ENCODE peak calls at places on chromosomes 16 and 17, in four cellular contexts. F is HepG2, P is GM12878, Y is H1. U is an unnamed sample.

GRCh38 chr16:56400458-56400857 is 24.9 kb downstream of the AMFR start:
- DNase-seq in P (no peak), Y (no peak), F (no peak), U (no peak)

GRCh38 chr17:61209524-61209923 is 190.1 kb upstream of the TBX2 start:
- DNase-seq in P (no peak), Y (no peak), F (no peak), U (no peak)

GRCh38 chr16:13435873-13436474 is 484.0 kb upstream of the ERCC4 start:
- DNase-seq in F (no peak), P (no peak), Y (no peak), U (peak)

GRCh38 chr16:25950586-25951201 is 258.9 kb downstream of the HS3ST4 start:
- DNase-seq in P (no peak), Y (peak), F (no peak), U (peak)

GRCh38 chr16:50797456-50797855 is 55.6 kb downstream of the CYLD start:
- DNase-seq in Y (no peak), P (no peak), F (no peak), U (no peak)

GRCh38 chr17:38898812-38899348 is 26.5 kb upstream of the LASP1NB start:
- DNase-seq in F (no peak), Y (no peak), P (peak), U (no peak)

GRCh38 chr17:14295676-14296075 is 5.2 kb upstream of the HS3ST3B1 start:
- DNase-seq in P (no peak), F (no peak), Y (no peak), U (no peak)

GRCh38 chr17:75940727-75941441 is at the start of gene FBF1:
- DNase-seq in F (peak), P (peak), Y (peak), U (peak)

GRCh38 chr16:81409016-81409556 is 35.5 kb upstream of the CMIP start:
- DNase-seq in Y (no peak), P (no peak), F (no peak), U (no peak)

GRCh38 chr16:47613251-47613650 is 152.1 kb downstream of the PHKB start:
- DNase-seq in Y (no peak), P (no peak), F (no peak), U (no peak)

GRCh38 chr17:80789356-80789902 is 202.2 kb upstream of the CHMP6 start:
- DNase-seq in Y (no peak), F (no peak), P (peak), U (no peak)

GRCh38 chr17:38786372-38786771 is 13.0 kb downstream of the PIP4K2B start:
- DNase-seq in F (no peak), P (no peak), Y (no peak), U (no peak)

GRCh38 chr17:67092291-67092690 is 47.9 kb downstream of the CACNG1 start:
- DNase-seq in P (no peak), F (no peak), Y (no peak), U (no peak)

GRCh38 chr17:40499551-40500189 is 1.8 kb downstream of the TNS4 start:
- DNase-seq in Y (no peak), P (no peak), F (peak), U (no peak)

GRCh38 chr17:65799454-65799853 is 238.0 kb upstream of the AXIN2 start:
- DNase-seq in Y (no peak), P (no peak), F (no peak), U (no peak)

GRCh38 chr17:57486978-57487377 is 230.7 kb downstream of the MSI2 start:
- DNase-seq in P (no peak), F (no peak), Y (no peak), U (no peak)

GRCh38 chr17:73343168-73343634 is 31.4 kb upstream of the CDC42EP4 start:
- DNase-seq in Y (peak), F (no peak), P (no peak), U (peak)

GRCh38 chr17:73341350-73342056 is 29.7 kb upstream of the CDC42EP4 start:
- DNase-seq in F (no peak), Y (no peak), P (no peak), U (no peak)

GRCh38 chr17:73343739-73344454 is 32.1 kb upstream of the CDC42EP4 start:
- DNase-seq in P (no peak), Y (no peak), F (no peak), U (no peak)

GRCh38 chr17:73342057-73342522 is 30.3 kb upstream of the CDC42EP4 start:
- DNase-seq in P (peak), Y (peak), F (no peak), U (peak)

DNA sequence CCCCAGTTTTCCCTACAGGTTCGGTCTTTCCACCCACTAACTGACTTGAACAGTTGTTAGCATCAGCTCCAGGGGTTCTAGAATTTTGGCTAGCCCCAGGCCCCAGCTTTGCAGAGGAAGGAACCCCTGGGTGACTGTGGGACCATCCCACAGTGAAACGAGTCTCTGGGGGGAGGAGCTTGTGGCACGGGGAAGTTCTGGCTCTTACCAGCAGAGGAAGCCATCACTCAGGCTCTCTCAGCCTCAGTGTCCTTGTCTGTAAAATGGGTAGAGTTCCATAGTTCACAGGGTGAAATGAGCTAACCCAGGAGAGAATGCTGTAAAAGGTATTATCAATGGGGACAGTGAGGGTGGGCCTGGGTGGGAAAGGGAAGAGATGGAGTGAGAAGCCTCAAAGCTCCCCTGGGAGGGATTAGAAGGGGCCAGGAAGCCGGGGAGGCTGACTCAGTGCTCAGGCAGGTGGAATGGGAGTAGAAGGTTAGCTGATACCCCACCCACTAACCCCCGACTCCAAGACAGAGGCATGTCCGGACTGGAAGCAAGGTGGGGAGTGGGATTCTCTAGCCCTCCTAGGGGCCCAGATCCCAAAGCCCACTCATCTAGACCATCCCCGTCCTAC is 30.9 kb upstream of the CDC42EP4 start:
- DNase-seq in F (no peak), Y (no peak), P (no peak), U (no peak)
- H3K4me3 ChIP-seq in F (no peak), Y (peak), P (no peak), U (no peak)

GRCh38 chr17:78434455-78435329 is 56.2 kb downstream of the PGS1 start:
- DNase-seq in Y (no peak), P (no peak), F (no peak), U (no peak)

GRCh38 chr17:78438271-78438691 is 59.8 kb downstream of the PGS1 start:
- DNase-seq in P (no peak), Y (no peak), F (no peak), U (no peak)

GRCh38 chr17:78438694-78439325 is 60.4 kb downstream of the PGS1 start:
- DNase-seq in Y (no peak), P (no peak), F (no peak), U (no peak)

GRCh38 chr17:78435330-78436005 is 57.0 kb downstream of the PGS1 start:
- DNase-seq in Y (no peak), P (no peak), F (no peak), U (no peak)

DNA sequence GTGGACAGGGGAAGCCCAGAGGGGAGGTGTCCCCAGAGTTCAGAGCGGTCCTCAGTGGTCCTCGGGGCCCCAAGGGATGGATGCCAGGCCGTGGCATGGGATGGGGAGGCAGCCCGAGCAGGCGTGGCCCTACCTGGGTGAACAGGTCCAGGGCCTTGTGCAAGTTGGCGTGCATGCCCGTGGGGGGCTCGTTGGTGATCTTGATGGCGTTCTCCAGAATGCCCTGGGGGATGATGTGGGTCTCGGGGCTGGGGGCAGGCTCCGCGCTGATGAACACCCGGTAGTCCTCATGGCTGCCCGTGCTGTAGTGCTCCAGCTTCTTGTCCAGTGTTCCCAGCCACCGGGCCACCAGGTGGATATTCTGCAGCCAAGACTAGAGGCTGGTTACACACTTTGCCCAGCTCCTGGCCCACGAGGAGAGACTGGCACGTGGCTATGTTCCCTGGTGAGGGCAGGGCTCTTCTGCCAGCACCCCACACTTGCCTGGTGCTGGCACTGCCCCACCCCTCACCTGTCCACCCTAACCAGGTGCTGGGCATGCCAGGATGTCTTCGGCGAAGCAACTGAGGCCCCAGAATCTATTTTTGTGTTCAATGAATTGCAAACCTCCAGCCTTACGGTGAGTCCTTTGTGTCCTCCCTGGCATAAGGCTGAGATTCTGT is 59.2 kb downstream of the PGS1 start:
- DNase-seq in P (no peak), F (no peak), Y (no peak), U (no peak)
- H3K9ac ChIP-seq in P (no peak), F (no peak), Y (no peak), U (no peak)

GRCh38 chr16:78460428-78460827 is 361.0 kb downstream of the WWOX start:
- DNase-seq in Y (no peak), P (no peak), F (peak), U (no peak)

GRCh38 chr16:78461496-78461938 is 362.1 kb downstream of the WWOX start:
- DNase-seq in Y (no peak), P (no peak), F (peak), U (no peak)

GRCh38 chr16:78463591-78463990 is 364.1 kb downstream of the WWOX start:
- DNase-seq in F (no peak), Y (no peak), P (no peak), U (no peak)

GRCh38 chr16:78461087-78461486 is 361.6 kb downstream of the WWOX start:
- DNase-seq in Y (no peak), F (no peak), P (no peak), U (no peak)

DNA sequence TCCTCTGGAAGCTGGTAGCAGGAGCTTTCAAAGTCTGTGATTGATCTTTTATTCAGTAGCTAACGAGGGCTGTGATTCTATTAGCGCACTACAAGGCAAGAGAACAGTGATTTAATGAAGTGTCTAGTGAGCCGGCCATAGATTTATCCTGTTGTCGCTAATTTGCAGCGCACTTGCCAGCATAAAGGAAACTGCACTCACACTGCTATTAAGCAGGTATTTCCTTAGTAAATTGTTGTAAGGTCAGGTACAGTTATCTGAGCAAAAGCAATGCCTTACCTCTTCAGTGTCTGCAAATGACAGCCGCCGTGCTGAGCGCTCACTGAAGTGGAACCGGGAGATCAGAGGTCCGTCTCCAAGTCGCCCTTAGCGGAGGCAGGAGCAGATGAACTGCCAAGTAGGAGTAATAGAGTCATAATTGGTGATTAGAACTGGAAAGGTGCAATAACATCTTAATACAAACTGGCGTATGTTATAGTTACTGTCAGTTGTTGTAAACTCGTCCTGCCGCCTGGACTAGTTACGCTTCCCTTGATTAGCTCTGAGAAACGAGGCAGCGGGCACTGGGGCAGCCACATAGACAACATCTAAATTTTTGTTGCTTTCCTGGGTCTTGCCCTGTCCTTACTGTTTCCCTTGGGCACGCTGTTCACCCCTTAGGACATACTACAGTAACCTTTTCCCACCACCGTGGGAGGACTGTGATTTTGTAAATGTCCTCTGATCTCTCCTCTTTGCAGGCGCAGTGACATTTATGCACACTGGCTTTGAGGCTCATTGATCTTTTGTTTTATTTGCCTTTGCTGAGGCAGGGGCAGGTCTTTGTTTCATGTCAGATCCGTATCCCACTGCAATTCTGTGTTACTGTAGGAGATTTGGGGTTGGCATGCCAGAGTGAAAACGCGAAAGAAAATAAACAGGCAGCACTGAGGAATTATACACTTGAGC is 363.1 kb downstream of the WWOX start:
- DNase-seq in Y (no peak), P (no peak), F (peak), U (no peak)
- TF ChIP-seq SUZ12 in Y (no peak), P (no peak), F (no peak), U (no peak)

GRCh38 chr16:62035115-62036092 is 834 bp downstream of the CDH8 start:
- DNase-seq in F (no peak), P (no peak), Y (peak), U (peak)

GRCh38 chr16:62038225-62038624 is 2.0 kb upstream of the CDH8 start:
- DNase-seq in F (no peak), P (no peak), Y (no peak), U (no peak)

GRCh38 chr16:62034236-62035114 is 1.8 kb downstream of the CDH8 start:
- DNase-seq in P (no peak), F (no peak), Y (no peak), U (no peak)

GRCh38 chr16:62036807-62037135 is 533 bp upstream of the CDH8 start:
- DNase-seq in Y (no peak), F (no peak), P (no peak), U (no peak)

DNA sequence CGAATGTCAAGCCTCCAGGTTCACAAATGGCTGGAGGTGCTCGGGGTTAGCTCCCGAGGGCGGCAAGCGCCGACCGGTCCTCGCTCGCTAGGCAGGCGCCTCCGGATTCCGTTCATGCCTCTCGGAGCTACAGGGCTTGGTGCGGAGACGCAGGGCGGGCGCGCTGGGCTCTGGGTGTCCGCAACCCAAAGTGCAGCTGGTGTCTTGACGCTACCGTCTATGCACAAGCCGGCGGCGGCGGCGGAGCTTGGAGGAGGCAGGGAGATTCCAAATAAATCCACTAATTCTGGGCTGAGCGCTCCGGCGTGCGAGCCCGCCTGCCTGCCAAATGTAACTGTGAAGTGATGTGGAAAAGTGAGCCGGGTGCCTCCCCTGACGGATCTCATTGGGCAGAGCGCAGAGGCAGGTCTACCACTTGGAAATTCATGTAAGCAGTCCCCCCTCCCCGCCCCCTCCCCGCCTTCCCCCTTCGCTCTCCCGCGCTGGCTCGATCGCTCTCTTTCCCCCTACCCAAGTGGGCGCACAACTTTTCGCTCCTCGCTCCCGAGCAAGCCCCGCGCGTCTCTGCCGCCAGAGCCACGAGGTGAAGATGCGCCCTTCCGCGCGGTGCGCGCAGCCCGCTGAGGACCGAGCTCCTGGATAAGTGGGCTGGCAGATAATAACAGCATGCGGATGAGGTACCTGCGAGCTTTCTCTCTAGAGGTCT is at the start of gene CDH8:
- DNase-seq in F (no peak), Y (no peak), P (no peak), U (peak)
- H3K4me3 ChIP-seq in F (no peak), Y (peak), P (no peak), U (peak)

GRCh38 chr16:89572478-89573205 is 2.9 kb upstream of the CPNE7 start:
- DNase-seq in P (no peak), Y (no peak), F (peak), U (no peak)

GRCh38 chr16:89575247-89576172 is at the start of gene CPNE7:
- DNase-seq in Y (no peak), P (no peak), F (no peak), U (no peak)

GRCh38 chr16:89576173-89577054 is 856 bp downstream of the CPNE7 start:
- DNase-seq in F (no peak), Y (no peak), P (no peak), U (no peak)

GRCh38 chr16:89573826-89574680 is 1.5 kb upstream of the CPNE7 start:
- DNase-seq in P (no peak), Y (no peak), F (no peak), U (no peak)

DNA sequence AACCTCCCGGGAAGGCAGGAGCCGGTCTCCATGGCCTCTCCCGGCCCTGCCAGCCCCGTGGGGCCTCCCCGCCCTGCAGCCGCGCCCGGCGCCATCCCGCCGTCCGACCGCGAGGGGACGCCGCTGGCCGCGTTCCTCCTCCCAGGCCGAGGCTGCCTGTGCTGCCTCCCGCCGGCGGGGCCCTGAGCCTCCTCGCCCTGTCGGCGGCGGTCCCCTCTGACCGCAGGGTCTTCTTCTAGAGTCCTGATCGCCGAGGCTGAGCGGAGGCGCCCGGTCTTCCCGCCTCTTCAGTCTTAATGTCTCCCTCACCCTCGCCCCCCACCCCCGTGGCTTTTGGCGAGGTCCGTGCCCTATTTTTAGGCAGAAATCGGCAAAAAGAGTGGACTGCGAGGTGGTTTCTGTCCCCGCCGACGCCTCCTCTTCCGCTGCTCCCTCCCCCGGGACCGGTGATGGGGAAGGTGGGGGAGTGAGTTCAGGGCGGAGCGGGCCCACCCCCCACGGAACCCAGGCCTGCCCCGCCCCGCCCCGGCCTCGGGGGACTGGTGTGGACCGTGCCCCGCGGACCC is 794 bp upstream of the CPNE7 start:
- DNase-seq in Y (no peak), F (no peak), P (no peak), U (peak)
- H3K9ac ChIP-seq in Y (no peak), F (no peak), P (no peak), U (peak)